ENCODE peak calls at places on chromosomes 2 and 18, in six cellular contexts. One of them, this sample, is unnamed.

GRCh38 chr2:30948120-30948519 is 140.9 kb upstream of the CAPN13 start:
- DNase-seq in psoas muscle: no peak
- DNase-seq in IMR-90: no peak
- DNase-seq in tibial artery: no peak
- DNase-seq in transverse colon: no peak
- DNase-seq in foreskin keratinocyte: no peak
- DNase-seq in this sample: no peak

GRCh38 chr18:62030091-62030985 is 137.5 kb upstream of the RNF152 start:
- DNase-seq in transverse colon: no peak
- DNase-seq in tibial artery: no peak
- DNase-seq in psoas muscle: no peak
- DNase-seq in IMR-90: no peak
- DNase-seq in foreskin keratinocyte: no peak
- DNase-seq in this sample: no peak

GRCh38 chr2:238791345-238791744 is 56.5 kb upstream of the TWIST2 start:
- DNase-seq in tibial artery: no peak
- DNase-seq in foreskin keratinocyte: no peak
- DNase-seq in psoas muscle: no peak
- DNase-seq in transverse colon: no peak
- DNase-seq in IMR-90: no peak
- DNase-seq in this sample: no peak

GRCh38 chr2:54471221-54471711 is 15.1 kb downstream of the SPTBN1 start:
- DNase-seq in psoas muscle: no peak
- DNase-seq in foreskin keratinocyte: peak; percentile 33
- DNase-seq in IMR-90: peak; percentile 81
- DNase-seq in tibial artery: no peak
- DNase-seq in transverse colon: no peak
- DNase-seq in this sample: no peak

GRCh38 chr18:48989304-48990284 is 38.8 kb upstream of the SMAD7 start:
- DNase-seq in psoas muscle: no peak
- DNase-seq in transverse colon: no peak
- DNase-seq in tibial artery: no peak
- DNase-seq in IMR-90: peak; percentile 18
- DNase-seq in foreskin keratinocyte: no peak
- DNase-seq in this sample: no peak

GRCh38 chr2:166610180-166610919 is 116.3 kb upstream of the SCN7A start:
- DNase-seq in tibial artery: no peak
- DNase-seq in foreskin keratinocyte: peak; percentile 40
- DNase-seq in IMR-90: no peak
- DNase-seq in psoas muscle: peak; percentile 10
- DNase-seq in transverse colon: no peak
- DNase-seq in this sample: no peak

GRCh38 chr2:241844066-241844728 is 14.5 kb downstream of the PDCD1 start:
- DNase-seq in IMR-90: peak; percentile 22
- DNase-seq in transverse colon: peak; percentile 82
- DNase-seq in psoas muscle: peak; percentile 74
- DNase-seq in foreskin keratinocyte: no peak
- DNase-seq in tibial artery: peak; percentile 57
- DNase-seq in this sample: peak; percentile 35

GRCh38 chr2:35963344-35963743 is 392.2 kb upstream of the CRIM1 start:
- DNase-seq in psoas muscle: no peak
- DNase-seq in tibial artery: no peak
- DNase-seq in IMR-90: no peak
- DNase-seq in foreskin keratinocyte: peak; percentile 23
- DNase-seq in transverse colon: no peak
- DNase-seq in this sample: no peak

GRCh38 chr2:102975996-102976636 is 214.3 kb downstream of the TMEM182 start:
- DNase-seq in transverse colon: peak; percentile 24
- DNase-seq in tibial artery: no peak
- DNase-seq in foreskin keratinocyte: peak; percentile 64
- DNase-seq in psoas muscle: no peak
- DNase-seq in IMR-90: peak; percentile 4
- DNase-seq in this sample: no peak

GRCh38 chr2:143796051-143796450 is 666.8 kb downstream of the ARHGAP15 start:
- DNase-seq in foreskin keratinocyte: no peak
- DNase-seq in IMR-90: no peak
- DNase-seq in tibial artery: no peak
- DNase-seq in psoas muscle: no peak
- DNase-seq in transverse colon: no peak
- DNase-seq in this sample: no peak

GRCh38 chr2:70985283-70985688 is 6.9 kb downstream of the ANKRD53 start:
- DNase-seq in psoas muscle: no peak
- DNase-seq in transverse colon: no peak
- DNase-seq in tibial artery: no peak
- DNase-seq in IMR-90: no peak
- DNase-seq in foreskin keratinocyte: no peak
- DNase-seq in this sample: peak; percentile 48

GRCh38 chr2:101961287-101962242 is 30.2 kb upstream of the IL1R2 start:
- DNase-seq in IMR-90: peak; percentile 96
- DNase-seq in transverse colon: peak; percentile 68
- DNase-seq in foreskin keratinocyte: peak; percentile 33
- DNase-seq in psoas muscle: peak; percentile 84
- DNase-seq in tibial artery: peak; percentile 93
- DNase-seq in this sample: peak; percentile 61

GRCh38 chr2:3940661-3941060 is 237.3 kb downstream of the DCDC2C start:
- DNase-seq in foreskin keratinocyte: no peak
- DNase-seq in tibial artery: no peak
- DNase-seq in transverse colon: no peak
- DNase-seq in IMR-90: no peak
- DNase-seq in psoas muscle: no peak
- DNase-seq in this sample: no peak

GRCh38 chr18:46369323-46369722 is 265.1 kb downstream of the HAUS1 start:
- DNase-seq in IMR-90: no peak
- DNase-seq in foreskin keratinocyte: no peak
- DNase-seq in transverse colon: no peak
- DNase-seq in psoas muscle: no peak
- DNase-seq in tibial artery: no peak
- DNase-seq in this sample: no peak

GRCh38 chr2:14417586-14417985 is 214.9 kb upstream of the LRATD1 start:
- DNase-seq in tibial artery: no peak
- DNase-seq in transverse colon: no peak
- DNase-seq in foreskin keratinocyte: peak; percentile 55
- DNase-seq in IMR-90: no peak
- DNase-seq in psoas muscle: no peak
- DNase-seq in this sample: no peak

GRCh38 chr2:112026509-112026908 is 28.6 kb upstream of the TMEM87B start:
- DNase-seq in transverse colon: no peak
- DNase-seq in tibial artery: no peak
- DNase-seq in psoas muscle: no peak
- DNase-seq in foreskin keratinocyte: no peak
- DNase-seq in IMR-90: no peak
- DNase-seq in this sample: no peak

GRCh38 chr2:42652086-42652485 is 83.7 kb downstream of the MTA3 start:
- DNase-seq in foreskin keratinocyte: no peak
- DNase-seq in tibial artery: no peak
- DNase-seq in IMR-90: no peak
- DNase-seq in psoas muscle: no peak
- DNase-seq in transverse colon: no peak
- DNase-seq in this sample: no peak

GRCh38 chr2:119126650-119127049 is 31.9 kb downstream of the C1QL2 start:
- DNase-seq in foreskin keratinocyte: peak; percentile 13
- DNase-seq in tibial artery: no peak
- DNase-seq in psoas muscle: peak; percentile 28
- DNase-seq in transverse colon: peak; percentile 37
- DNase-seq in IMR-90: no peak
- DNase-seq in this sample: no peak

GRCh38 chr2:136230471-136230870 is 112.5 kb upstream of the CXCR4 start:
- DNase-seq in IMR-90: no peak
- DNase-seq in tibial artery: no peak
- DNase-seq in foreskin keratinocyte: no peak
- DNase-seq in psoas muscle: no peak
- DNase-seq in transverse colon: no peak
- DNase-seq in this sample: no peak

GRCh38 chr2:80863166-80863714 is 558.7 kb upstream of the LRRTM1 start:
- DNase-seq in tibial artery: no peak
- DNase-seq in transverse colon: no peak
- DNase-seq in foreskin keratinocyte: no peak
- DNase-seq in psoas muscle: no peak
- DNase-seq in IMR-90: no peak
- DNase-seq in this sample: no peak

GRCh38 chr2:202056611-202057010 is 16.4 kb upstream of the KIAA2012 start:
- DNase-seq in tibial artery: no peak
- DNase-seq in foreskin keratinocyte: no peak
- DNase-seq in IMR-90: peak; percentile 51
- DNase-seq in psoas muscle: no peak
- DNase-seq in transverse colon: no peak
- DNase-seq in this sample: no peak
- TF ChIP-seq CTCF in tibial artery: peak; percentile 9
- TF ChIP-seq CTCF in foreskin keratinocyte: peak; percentile 55
- TF ChIP-seq CTCF in IMR-90: peak; percentile 49
- TF ChIP-seq CTCF in psoas muscle: peak; percentile 22
- TF ChIP-seq CTCF in transverse colon: peak; percentile 11
- TF ChIP-seq CTCF in this sample: no peak

GRCh38 chr18:9146224-9146623 is 9.6 kb downstream of the ANKRD12 start:
- DNase-seq in tibial artery: no peak
- DNase-seq in foreskin keratinocyte: no peak
- DNase-seq in transverse colon: no peak
- DNase-seq in IMR-90: no peak
- DNase-seq in psoas muscle: no peak
- DNase-seq in this sample: no peak

GRCh38 chr18:9150116-9150515 is 13.5 kb downstream of the ANKRD12 start:
- DNase-seq in transverse colon: no peak
- DNase-seq in tibial artery: no peak
- DNase-seq in psoas muscle: no peak
- DNase-seq in IMR-90: no peak
- DNase-seq in foreskin keratinocyte: no peak
- DNase-seq in this sample: no peak

GRCh38 chr18:9148239-9148552 is 11.6 kb downstream of the ANKRD12 start:
- DNase-seq in foreskin keratinocyte: no peak
- DNase-seq in IMR-90: no peak
- DNase-seq in psoas muscle: no peak
- DNase-seq in transverse colon: no peak
- DNase-seq in tibial artery: no peak
- DNase-seq in this sample: no peak

GRCh38 chr18:9153281-9153680 is 16.7 kb downstream of the ANKRD12 start:
- DNase-seq in tibial artery: no peak
- DNase-seq in transverse colon: no peak
- DNase-seq in psoas muscle: no peak
- DNase-seq in foreskin keratinocyte: no peak
- DNase-seq in IMR-90: no peak
- DNase-seq in this sample: no peak

DNA sequence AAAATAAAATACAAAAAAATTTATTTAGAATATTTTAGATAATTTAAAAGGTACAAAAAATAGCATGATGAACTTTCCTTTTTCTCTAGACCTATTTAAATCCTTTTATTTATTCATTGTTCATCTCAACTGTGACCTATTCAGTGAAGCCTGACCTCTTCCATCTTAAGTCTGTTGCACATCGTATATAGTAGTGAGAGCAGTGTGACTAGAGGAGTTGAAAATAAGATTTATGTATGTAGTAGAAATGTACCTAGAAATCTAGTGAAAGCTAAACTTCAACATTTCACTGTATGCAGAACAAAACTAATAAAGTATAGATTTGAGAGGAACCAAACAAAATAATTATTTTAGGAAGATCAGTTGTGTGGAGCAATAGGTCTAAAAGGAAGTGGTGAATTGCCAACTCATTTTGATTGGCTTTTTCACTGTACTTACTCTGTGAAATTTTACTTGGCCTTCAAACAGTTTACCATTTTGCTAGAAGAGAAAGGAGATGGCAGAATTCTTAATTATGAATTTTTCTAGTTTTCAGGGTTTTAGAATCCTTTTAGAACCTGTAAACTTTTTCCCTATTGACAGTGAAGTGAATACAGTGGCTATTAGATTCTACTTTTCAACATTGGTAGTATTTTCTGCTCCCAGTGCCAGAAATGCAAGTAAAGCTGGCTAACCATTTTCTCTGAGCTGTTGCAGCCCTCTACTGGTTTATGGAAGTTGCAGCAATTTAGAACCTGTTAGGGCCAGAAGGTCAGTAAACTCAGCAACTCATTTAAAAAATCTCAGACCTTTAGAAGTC is 11.1 kb downstream of the ANKRD12 start:
- DNase-seq in transverse colon: peak; percentile 28
- DNase-seq in foreskin keratinocyte: peak; percentile 58
- DNase-seq in tibial artery: no peak
- DNase-seq in IMR-90: peak; percentile 81
- DNase-seq in psoas muscle: no peak
- DNase-seq in this sample: peak; percentile 64
- H3K4me1 ChIP-seq in transverse colon: peaks cover 94% of the 10 kb centered on the region
- H3K4me1 ChIP-seq in foreskin keratinocyte: peaks cover 19% of the 10 kb centered on the region
- H3K4me1 ChIP-seq in tibial artery: no peaks in the 10 kb centered on the region
- H3K4me1 ChIP-seq in IMR-90: peaks cover 7% of the 10 kb centered on the region
- H3K4me1 ChIP-seq in psoas muscle: peaks cover 88% of the 10 kb centered on the region
- H3K4me1 ChIP-seq in this sample: no peaks in the 10 kb centered on the region

GRCh38 chr2:183193904-183194303 is 69.7 kb downstream of the NUP35 start:
- DNase-seq in IMR-90: no peak
- DNase-seq in foreskin keratinocyte: no peak
- DNase-seq in tibial artery: no peak
- DNase-seq in psoas muscle: no peak
- DNase-seq in transverse colon: no peak
- DNase-seq in this sample: no peak
- TF ChIP-seq CTCF in IMR-90: no peak
- TF ChIP-seq CTCF in foreskin keratinocyte: peak; percentile 7
- TF ChIP-seq CTCF in tibial artery: no peak
- TF ChIP-seq CTCF in psoas muscle: no peak
- TF ChIP-seq CTCF in transverse colon: no peak
- TF ChIP-seq CTCF in this sample: no peak

GRCh38 chr18:64288446-64288845 is 139.6 kb upstream of the LINC00305 start:
- DNase-seq in foreskin keratinocyte: no peak
- DNase-seq in tibial artery: no peak
- DNase-seq in IMR-90: no peak
- DNase-seq in psoas muscle: no peak
- DNase-seq in transverse colon: no peak
- DNase-seq in this sample: no peak
- H3K4me1 ChIP-seq in foreskin keratinocyte: no peaks in the 10 kb centered on the region
- H3K4me1 ChIP-seq in tibial artery: no peaks in the 10 kb centered on the region
- H3K4me1 ChIP-seq in IMR-90: no peaks in the 10 kb centered on the region
- H3K4me1 ChIP-seq in psoas muscle: no peaks in the 10 kb centered on the region
- H3K4me1 ChIP-seq in transverse colon: no peaks in the 10 kb centered on the region
- H3K4me1 ChIP-seq in this sample: no peaks in the 10 kb centered on the region

GRCh38 chr18:77478619-77479018 is 229.0 kb downstream of the GALR1 start:
- DNase-seq in tibial artery: peak; percentile 67
- DNase-seq in transverse colon: peak; percentile 14
- DNase-seq in psoas muscle: peak; percentile 34
- DNase-seq in foreskin keratinocyte: no peak
- DNase-seq in IMR-90: no peak
- DNase-seq in this sample: no peak
- TF ChIP-seq CTCF in tibial artery: no peak
- TF ChIP-seq CTCF in transverse colon: peak; percentile 23
- TF ChIP-seq CTCF in psoas muscle: no peak
- TF ChIP-seq CTCF in foreskin keratinocyte: no peak
- TF ChIP-seq CTCF in IMR-90: no peak
- TF ChIP-seq CTCF in this sample: no peak

GRCh38 chr18:23071285-23071684 is 64.0 kb upstream of the CABLES1 start:
- DNase-seq in transverse colon: peak; percentile 66
- DNase-seq in IMR-90: peak; percentile 72
- DNase-seq in foreskin keratinocyte: peak; percentile 15
- DNase-seq in psoas muscle: no peak
- DNase-seq in tibial artery: peak; percentile 40
- DNase-seq in this sample: peak; percentile 68

GRCh38 chr18:23069481-23069880 is 65.8 kb upstream of the CABLES1 start:
- DNase-seq in tibial artery: no peak
- DNase-seq in foreskin keratinocyte: no peak
- DNase-seq in IMR-90: no peak
- DNase-seq in psoas muscle: no peak
- DNase-seq in transverse colon: no peak
- DNase-seq in this sample: no peak

GRCh38 chr18:23067236-23067635 is 68.0 kb upstream of the CABLES1 start:
- DNase-seq in transverse colon: no peak
- DNase-seq in psoas muscle: no peak
- DNase-seq in IMR-90: peak; percentile 7
- DNase-seq in tibial artery: no peak
- DNase-seq in foreskin keratinocyte: peak; percentile 9
- DNase-seq in this sample: no peak

GRCh38 chr18:23066504-23067039 is 68.7 kb upstream of the CABLES1 start:
- DNase-seq in foreskin keratinocyte: no peak
- DNase-seq in IMR-90: no peak
- DNase-seq in psoas muscle: no peak
- DNase-seq in tibial artery: no peak
- DNase-seq in transverse colon: no peak
- DNase-seq in this sample: no peak

GRCh38 chr18:23068692-23069305 is 66.5 kb upstream of the CABLES1 start:
- DNase-seq in psoas muscle: no peak
- DNase-seq in foreskin keratinocyte: no peak
- DNase-seq in tibial artery: no peak
- DNase-seq in IMR-90: no peak
- DNase-seq in transverse colon: no peak
- DNase-seq in this sample: no peak
- H3K4me1 ChIP-seq in psoas muscle: no peaks in the 10 kb centered on the region
- H3K4me1 ChIP-seq in foreskin keratinocyte: no peaks in the 10 kb centered on the region
- H3K4me1 ChIP-seq in tibial artery: no peaks in the 10 kb centered on the region
- H3K4me1 ChIP-seq in IMR-90: no peaks in the 10 kb centered on the region
- H3K4me1 ChIP-seq in transverse colon: no peaks in the 10 kb centered on the region
- H3K4me1 ChIP-seq in this sample: no peaks in the 10 kb centered on the region

This sample was measured in ascending aorta.